ENCODE peak calls at places on chromosomes 6 and 20, in ten cellular contexts. One of them, this sample, is unnamed.

GRCh38 chr6:165562421-165563090 is 100.5 kb downstream of the PDE10A start:
- DNase-seq in ovary: no peak
- DNase-seq in NB4: peak; percentile 12
- DNase-seq in HepG2: no peak
- DNase-seq in spleen: no peak
- DNase-seq in body of pancreas: no peak
- DNase-seq in uterus: no peak
- DNase-seq in A549: no peak
- DNase-seq in K562: no peak
- DNase-seq in gastrocnemius medialis: no peak
- DNase-seq in this sample: no peak

GRCh38 chr6:66403965-66404364 is 696.9 kb upstream of the EYS start:
- DNase-seq in ovary: no peak
- DNase-seq in NB4: no peak
- DNase-seq in HepG2: no peak
- DNase-seq in spleen: no peak
- DNase-seq in body of pancreas: no peak
- DNase-seq in uterus: no peak
- DNase-seq in A549: no peak
- DNase-seq in K562: no peak
- DNase-seq in gastrocnemius medialis: no peak
- DNase-seq in this sample: no peak

GRCh38 chr6:16265351-16266341 is 27.3 kb downstream of the GMPR start:
- DNase-seq in ovary: no peak
- DNase-seq in NB4: peak; percentile 34
- DNase-seq in HepG2: no peak
- DNase-seq in spleen: no peak
- DNase-seq in body of pancreas: no peak
- DNase-seq in uterus: no peak
- DNase-seq in A549: no peak
- DNase-seq in K562: peak; percentile 99
- DNase-seq in gastrocnemius medialis: peak; percentile 9
- DNase-seq in this sample: no peak

GRCh38 chr6:165660881-165661415 is 2.1 kb downstream of the PDE10A start:
- DNase-seq in ovary: no peak
- DNase-seq in NB4: no peak
- DNase-seq in HepG2: no peak
- DNase-seq in spleen: no peak
- DNase-seq in body of pancreas: no peak
- DNase-seq in uterus: no peak
- DNase-seq in A549: no peak
- DNase-seq in K562: no peak
- DNase-seq in gastrocnemius medialis: no peak
- DNase-seq in this sample: no peak

GRCh38 chr6:148445620-148446019 is 103.0 kb downstream of the SASH1 start:
- DNase-seq in ovary: no peak
- DNase-seq in NB4: no peak
- DNase-seq in HepG2: no peak
- DNase-seq in spleen: no peak
- DNase-seq in body of pancreas: no peak
- DNase-seq in uterus: no peak
- DNase-seq in A549: no peak
- DNase-seq in K562: no peak
- DNase-seq in gastrocnemius medialis: no peak
- DNase-seq in this sample: no peak

GRCh38 chr6:57190140-57190539 is 18.0 kb downstream of the BAG2 start:
- DNase-seq in ovary: no peak
- DNase-seq in NB4: peak; percentile 52
- DNase-seq in HepG2: peak; percentile 55
- DNase-seq in spleen: no peak
- DNase-seq in body of pancreas: no peak
- DNase-seq in uterus: no peak
- DNase-seq in A549: peak; percentile 22
- DNase-seq in K562: no peak
- DNase-seq in gastrocnemius medialis: no peak
- DNase-seq in this sample: no peak

GRCh38 chr20:40467703-40468411 is 221.2 kb downstream of the MAFB start:
- DNase-seq in ovary: no peak
- DNase-seq in NB4: no peak
- DNase-seq in HepG2: no peak
- DNase-seq in spleen: no peak
- DNase-seq in body of pancreas: no peak
- DNase-seq in uterus: no peak
- DNase-seq in A549: no peak
- DNase-seq in K562: no peak
- DNase-seq in gastrocnemius medialis: no peak
- DNase-seq in this sample: no peak

GRCh38 chr6:114290864-114291263 is 52.0 kb downstream of the HS3ST5 start:
- DNase-seq in ovary: no peak
- DNase-seq in NB4: no peak
- DNase-seq in HepG2: no peak
- DNase-seq in spleen: no peak
- DNase-seq in body of pancreas: no peak
- DNase-seq in uterus: no peak
- DNase-seq in A549: no peak
- DNase-seq in K562: no peak
- DNase-seq in gastrocnemius medialis: no peak
- DNase-seq in this sample: no peak

GRCh38 chr20:45229264-45230056 is 8.3 kb downstream of the SEMG2 start:
- DNase-seq in ovary: no peak
- DNase-seq in NB4: peak; percentile 57
- DNase-seq in HepG2: peak; percentile 26
- DNase-seq in spleen: peak; percentile 84
- DNase-seq in body of pancreas: peak; percentile 49
- DNase-seq in uterus: no peak
- DNase-seq in A549: peak; percentile 54
- DNase-seq in K562: peak; percentile 64
- DNase-seq in gastrocnemius medialis: no peak
- DNase-seq in this sample: peak; percentile 13

DNA sequence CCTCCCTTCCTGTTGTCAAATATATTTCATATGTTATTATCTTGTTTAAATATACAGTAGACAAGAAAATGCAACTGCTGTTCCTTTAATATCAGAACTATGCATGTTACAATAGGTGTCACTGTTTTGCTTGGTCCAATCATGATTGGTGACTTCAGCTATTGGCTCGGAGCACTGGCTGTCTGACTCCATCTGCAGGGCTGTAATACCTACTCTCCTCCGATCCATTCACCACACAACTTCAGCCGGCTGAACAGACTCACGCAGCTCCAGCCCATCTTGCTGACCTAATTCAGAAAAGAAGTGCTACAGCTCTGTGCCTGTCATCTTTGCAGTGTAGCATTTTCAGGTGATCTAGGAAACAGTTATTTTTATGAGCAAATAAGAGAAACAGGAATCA is at the start of gene BTBD3:
- DNase-seq in ovary: peak; percentile 54
- DNase-seq in NB4: no peak
- DNase-seq in HepG2: no peak
- DNase-seq in spleen: no peak
- DNase-seq in body of pancreas: peak; percentile 90
- DNase-seq in uterus: peak; percentile 58
- DNase-seq in A549: no peak
- DNase-seq in K562: peak; percentile 1
- DNase-seq in gastrocnemius medialis: peak; percentile 45
- DNase-seq in this sample: no peak
- TF ChIP-seq POLR2A in ovary: no peak
- TF ChIP-seq POLR2A in NB4: no peak
- TF ChIP-seq POLR2A in HepG2: no peak
- TF ChIP-seq POLR2A in spleen: no peak
- TF ChIP-seq POLR2A in body of pancreas: peak; percentile 83
- TF ChIP-seq POLR2A in uterus: peak; percentile 42
- TF ChIP-seq POLR2A in A549: no peak
- TF ChIP-seq POLR2A in K562: no peak
- TF ChIP-seq POLR2A in gastrocnemius medialis: no peak
- TF ChIP-seq POLR2A in this sample: no peak

GRCh38 chr6:77463308-77463880 is at the start of gene HTR1B:
- DNase-seq in ovary: no peak
- DNase-seq in NB4: no peak
- DNase-seq in HepG2: no peak
- DNase-seq in spleen: no peak
- DNase-seq in body of pancreas: no peak
- DNase-seq in uterus: no peak
- DNase-seq in A549: peak; percentile 44
- DNase-seq in K562: no peak
- DNase-seq in gastrocnemius medialis: no peak
- DNase-seq in this sample: no peak
- TF ChIP-seq POLR2A in ovary: no peak
- TF ChIP-seq POLR2A in NB4: no peak
- TF ChIP-seq POLR2A in HepG2: no peak
- TF ChIP-seq POLR2A in spleen: no peak
- TF ChIP-seq POLR2A in body of pancreas: no peak
- TF ChIP-seq POLR2A in uterus: no peak
- TF ChIP-seq POLR2A in A549: no peak
- TF ChIP-seq POLR2A in K562: no peak
- TF ChIP-seq POLR2A in gastrocnemius medialis: no peak
- TF ChIP-seq POLR2A in this sample: no peak

DNA sequence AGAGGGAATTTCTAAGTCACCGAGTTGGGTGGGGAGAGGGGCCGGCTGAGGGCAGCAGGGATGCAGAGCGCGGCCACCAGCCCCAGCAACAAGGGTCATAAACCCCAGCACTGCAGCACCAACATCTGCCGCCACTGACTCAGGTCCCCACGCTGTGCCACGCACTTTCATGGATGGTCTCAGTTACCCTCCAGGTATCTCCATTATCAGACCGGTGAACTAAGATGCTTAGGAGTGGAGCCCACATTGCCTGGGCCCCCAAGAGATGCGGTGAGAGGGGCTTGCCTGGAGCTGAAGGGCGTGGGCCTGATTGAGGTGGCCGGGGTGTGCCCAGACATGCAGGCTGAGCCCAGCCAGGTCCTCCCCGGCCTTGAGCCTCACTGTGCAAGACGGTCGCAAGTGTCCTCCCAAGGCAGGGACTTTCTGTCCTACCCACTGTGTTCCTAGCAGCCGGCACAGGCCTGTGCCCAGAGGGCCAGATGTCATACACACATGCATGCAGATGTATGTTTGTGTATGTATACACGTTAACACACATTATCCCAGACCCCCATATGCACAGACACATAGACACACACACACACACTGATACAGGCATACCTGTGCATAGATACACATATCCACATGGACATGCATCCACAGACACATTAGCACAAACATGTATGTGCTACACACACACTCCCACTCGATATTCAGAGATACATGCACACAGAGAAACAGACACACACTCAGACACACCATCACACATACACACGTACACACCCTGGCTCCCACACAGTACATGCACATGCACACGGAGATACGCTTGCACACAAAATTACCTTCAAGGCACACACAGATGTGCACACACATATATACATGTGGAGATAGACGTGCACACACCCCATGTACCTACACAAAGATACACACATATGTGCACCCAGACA is 19.5 kb downstream of the RBM38 start:
- DNase-seq in ovary: no peak
- DNase-seq in NB4: no peak
- DNase-seq in HepG2: no peak
- DNase-seq in spleen: peak; percentile 72
- DNase-seq in body of pancreas: no peak
- DNase-seq in uterus: no peak
- DNase-seq in A549: no peak
- DNase-seq in K562: no peak
- DNase-seq in gastrocnemius medialis: no peak
- DNase-seq in this sample: no peak
- TF ChIP-seq POLR2A in ovary: no peak
- TF ChIP-seq POLR2A in NB4: no peak
- TF ChIP-seq POLR2A in HepG2: no peak
- TF ChIP-seq POLR2A in spleen: no peak
- TF ChIP-seq POLR2A in body of pancreas: no peak
- TF ChIP-seq POLR2A in uterus: no peak
- TF ChIP-seq POLR2A in A549: no peak
- TF ChIP-seq POLR2A in K562: no peak
- TF ChIP-seq POLR2A in gastrocnemius medialis: no peak
- TF ChIP-seq POLR2A in this sample: no peak

DNA sequence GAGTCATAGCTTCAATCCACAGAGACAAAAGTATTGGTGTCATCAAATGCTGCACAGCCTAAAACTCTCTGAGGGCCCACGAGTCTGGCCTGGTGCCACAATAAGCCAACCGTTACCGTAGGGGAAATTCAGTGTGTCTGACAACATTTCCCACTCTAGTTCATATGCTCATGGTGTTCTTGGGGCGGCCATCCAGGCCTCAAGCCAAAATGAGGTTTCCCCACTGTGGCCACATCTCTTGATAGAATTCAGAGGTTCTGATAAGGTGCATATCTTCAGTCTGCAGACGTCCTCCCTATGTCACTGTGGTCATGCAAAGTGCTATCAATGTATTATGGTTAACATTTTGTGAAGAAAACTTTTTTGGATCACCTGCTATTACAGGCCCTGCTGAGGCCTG is 627.7 kb downstream of the QKI start:
- DNase-seq in ovary: no peak
- DNase-seq in NB4: no peak
- DNase-seq in HepG2: no peak
- DNase-seq in spleen: no peak
- DNase-seq in body of pancreas: no peak
- DNase-seq in uterus: peak; percentile 16
- DNase-seq in A549: no peak
- DNase-seq in K562: peak; percentile 30
- DNase-seq in gastrocnemius medialis: no peak
- DNase-seq in this sample: no peak
- TF ChIP-seq POLR2A in ovary: no peak
- TF ChIP-seq POLR2A in NB4: no peak
- TF ChIP-seq POLR2A in HepG2: no peak
- TF ChIP-seq POLR2A in spleen: no peak
- TF ChIP-seq POLR2A in body of pancreas: no peak
- TF ChIP-seq POLR2A in uterus: no peak
- TF ChIP-seq POLR2A in A549: no peak
- TF ChIP-seq POLR2A in K562: no peak
- TF ChIP-seq POLR2A in gastrocnemius medialis: no peak
- TF ChIP-seq POLR2A in this sample: no peak

GRCh38 chr20:50931306-50932015 is at the start of gene ADNP:
- DNase-seq in ovary: peak; percentile 93
- DNase-seq in NB4: peak; percentile 96
- DNase-seq in HepG2: peak; percentile 88
- DNase-seq in spleen: peak; percentile 96
- DNase-seq in body of pancreas: peak; percentile 93
- DNase-seq in uterus: peak; percentile 94
- DNase-seq in A549: peak; percentile 96
- DNase-seq in K562: peak; percentile 95
- DNase-seq in gastrocnemius medialis: peak; percentile 91
- DNase-seq in this sample: peak; percentile 56
- TF ChIP-seq POLR2A in ovary: peak; percentile 52
- TF ChIP-seq POLR2A in NB4: peak; percentile 69
- TF ChIP-seq POLR2A in HepG2: peak; percentile 81
- TF ChIP-seq POLR2A in spleen: peak; percentile 78
- TF ChIP-seq POLR2A in body of pancreas: peak; percentile 87
- TF ChIP-seq POLR2A in uterus: peak; percentile 63
- TF ChIP-seq POLR2A in A549: peak; percentile 54
- TF ChIP-seq POLR2A in K562: peak; percentile 80
- TF ChIP-seq POLR2A in gastrocnemius medialis: peak; percentile 50
- TF ChIP-seq POLR2A in this sample: peak; percentile 87

GRCh38 chr6:44297063-44298038 is 15.8 kb downstream of the AARS2 start:
- DNase-seq in ovary: peak; percentile 52
- DNase-seq in NB4: peak; percentile 40
- DNase-seq in HepG2: no peak
- DNase-seq in spleen: peak; percentile 85
- DNase-seq in body of pancreas: peak; percentile 16
- DNase-seq in uterus: no peak
- DNase-seq in A549: no peak
- DNase-seq in K562: peak; percentile 65
- DNase-seq in gastrocnemius medialis: no peak
- DNase-seq in this sample: peak; percentile 57
- TF ChIP-seq POLR2A in ovary: no peak
- TF ChIP-seq POLR2A in NB4: no peak
- TF ChIP-seq POLR2A in HepG2: no peak
- TF ChIP-seq POLR2A in spleen: no peak
- TF ChIP-seq POLR2A in body of pancreas: no peak
- TF ChIP-seq POLR2A in uterus: no peak
- TF ChIP-seq POLR2A in A549: peak; percentile 19
- TF ChIP-seq POLR2A in K562: peak; percentile 25
- TF ChIP-seq POLR2A in gastrocnemius medialis: no peak
- TF ChIP-seq POLR2A in this sample: no peak